ENCODE peak calls at places on chromosomes 11 and 22, in six cellular contexts. One of them, this sample, is unnamed.

GRCh38 chr22:39177456-39177775 is 24.9 kb upstream of the CBX7 start:
- DNase-seq in endodermal cell: peak
- DNase-seq in testis: no peak
- DNase-seq in uterus: no peak
- DNase-seq in neural progenitor cell: no peak
- DNase-seq in GM12878: no peak
- DNase-seq in this sample: no peak

GRCh38 chr11:44805596-44805995 is 78.8 kb downstream of the TSPAN18 start:
- DNase-seq in endodermal cell: no peak
- DNase-seq in testis: no peak
- DNase-seq in uterus: no peak
- DNase-seq in neural progenitor cell: no peak
- DNase-seq in GM12878: no peak
- DNase-seq in this sample: no peak

GRCh38 chr11:40276960-40277359 is 1182.5 kb downstream of the LRRC4C start:
- DNase-seq in endodermal cell: no peak
- DNase-seq in testis: no peak
- DNase-seq in uterus: no peak
- DNase-seq in neural progenitor cell: no peak
- DNase-seq in GM12878: no peak
- DNase-seq in this sample: no peak

GRCh38 chr11:126337121-126337471 is 18.4 kb upstream of the ST3GAL4 start:
- DNase-seq in endodermal cell: no peak
- DNase-seq in testis: no peak
- DNase-seq in uterus: no peak
- DNase-seq in neural progenitor cell: no peak
- DNase-seq in GM12878: no peak
- DNase-seq in this sample: no peak

GRCh38 chr22:50469377-50470305 is 5.2 kb downstream of the SBF1 start:
- DNase-seq in endodermal cell: peak
- DNase-seq in testis: peak
- DNase-seq in uterus: no peak
- DNase-seq in neural progenitor cell: no peak
- DNase-seq in GM12878: peak
- DNase-seq in this sample: no peak

GRCh38 chr11:83006877-83007330 is 64.8 kb downstream of the RAB30 start:
- DNase-seq in endodermal cell: no peak
- DNase-seq in testis: no peak
- DNase-seq in uterus: no peak
- DNase-seq in neural progenitor cell: no peak
- DNase-seq in GM12878: peak
- DNase-seq in this sample: no peak

GRCh38 chr11:61545341-61545740 is 35.5 kb downstream of the SYT7 start:
- DNase-seq in endodermal cell: peak
- DNase-seq in testis: no peak
- DNase-seq in uterus: no peak
- DNase-seq in neural progenitor cell: no peak
- DNase-seq in GM12878: no peak
- DNase-seq in this sample: no peak

GRCh38 chr22:42184852-42185251 is 54.2 kb upstream of the CYP2D6 start:
- DNase-seq in endodermal cell: no peak
- DNase-seq in testis: no peak
- DNase-seq in uterus: no peak
- DNase-seq in neural progenitor cell: no peak
- DNase-seq in GM12878: no peak
- DNase-seq in this sample: no peak

GRCh38 chr11:116504541-116505149 is 268.1 kb downstream of the BUD13 start:
- DNase-seq in endodermal cell: peak
- DNase-seq in testis: no peak
- DNase-seq in uterus: no peak
- DNase-seq in neural progenitor cell: no peak
- DNase-seq in GM12878: no peak
- DNase-seq in this sample: no peak

GRCh38 chr11:75450826-75451783 is 18.1 kb upstream of the KLHL35 start:
- DNase-seq in endodermal cell: peak
- DNase-seq in testis: peak
- DNase-seq in uterus: no peak
- DNase-seq in neural progenitor cell: peak
- DNase-seq in GM12878: no peak
- DNase-seq in this sample: no peak

DNA sequence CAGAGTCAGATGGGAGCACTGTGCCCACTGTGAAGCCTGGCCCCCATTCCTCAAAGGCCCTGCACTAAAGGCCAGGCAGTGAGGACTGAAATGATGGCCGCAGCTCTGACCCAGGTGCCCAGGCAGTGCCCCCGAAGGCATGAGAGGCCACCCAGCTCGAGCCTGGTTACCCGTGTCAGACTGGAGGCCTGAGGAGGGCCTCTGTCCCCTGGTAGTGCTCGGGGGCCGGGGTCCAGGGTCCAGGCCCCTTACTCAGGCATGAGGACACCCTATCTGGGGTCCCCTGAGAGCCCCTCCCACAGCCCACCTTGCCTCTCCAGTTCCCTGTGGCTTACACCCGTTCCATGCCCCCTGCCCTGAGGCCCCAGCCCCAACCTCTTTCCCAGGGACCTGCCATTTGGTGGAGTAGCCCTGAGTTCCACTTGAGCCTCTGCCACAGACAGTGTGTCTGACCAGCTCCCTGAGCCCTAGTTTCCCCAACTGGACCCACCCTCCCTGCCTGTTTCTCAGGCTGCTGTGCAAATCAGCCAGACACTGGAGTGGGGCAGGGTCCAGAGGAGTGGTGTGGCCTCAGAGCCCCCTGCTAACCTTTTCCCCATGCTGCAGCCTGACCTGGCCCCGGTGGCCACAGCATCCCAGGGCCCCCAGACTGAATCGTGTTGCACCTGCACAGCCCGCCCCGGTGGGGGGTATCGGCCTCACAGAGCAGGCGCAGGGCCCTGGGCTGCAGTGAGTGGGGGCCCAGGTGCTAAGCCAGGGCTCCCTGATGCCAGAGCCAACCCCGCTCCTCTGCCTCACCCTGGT is 10.8 kb upstream of the ANKRD13D start:
- DNase-seq in endodermal cell: no peak
- DNase-seq in testis: no peak
- DNase-seq in uterus: no peak
- DNase-seq in neural progenitor cell: no peak
- DNase-seq in GM12878: no peak
- DNase-seq in this sample: no peak
- H3K27ac ChIP-seq in endodermal cell: peak
- H3K27ac ChIP-seq in testis: peak
- H3K27ac ChIP-seq in uterus: peak
- H3K27ac ChIP-seq in neural progenitor cell: peak
- H3K27ac ChIP-seq in GM12878: peak
- H3K27ac ChIP-seq in this sample: peak

GRCh38 chr22:18145676-18146388 is 4.1 kb upstream of the USP18 start:
- DNase-seq in endodermal cell: no peak
- DNase-seq in testis: no peak
- DNase-seq in uterus: peak
- DNase-seq in neural progenitor cell: no peak
- DNase-seq in GM12878: no peak
- DNase-seq in this sample: no peak
- H3K27ac ChIP-seq in endodermal cell: no peak
- H3K27ac ChIP-seq in testis: no peak
- H3K27ac ChIP-seq in uterus: no peak
- H3K27ac ChIP-seq in neural progenitor cell: no peak
- H3K27ac ChIP-seq in GM12878: no peak
- H3K27ac ChIP-seq in this sample: no peak

GRCh38 chr11:117673561-117673960 is 123.5 kb downstream of the DSCAML1 start:
- DNase-seq in endodermal cell: no peak
- DNase-seq in testis: no peak
- DNase-seq in uterus: no peak
- DNase-seq in neural progenitor cell: no peak
- DNase-seq in GM12878: no peak
- DNase-seq in this sample: peak
- H3K27ac ChIP-seq in endodermal cell: no peak
- H3K27ac ChIP-seq in testis: no peak
- H3K27ac ChIP-seq in uterus: no peak
- H3K27ac ChIP-seq in neural progenitor cell: no peak
- H3K27ac ChIP-seq in GM12878: no peak
- H3K27ac ChIP-seq in this sample: peak

DNA sequence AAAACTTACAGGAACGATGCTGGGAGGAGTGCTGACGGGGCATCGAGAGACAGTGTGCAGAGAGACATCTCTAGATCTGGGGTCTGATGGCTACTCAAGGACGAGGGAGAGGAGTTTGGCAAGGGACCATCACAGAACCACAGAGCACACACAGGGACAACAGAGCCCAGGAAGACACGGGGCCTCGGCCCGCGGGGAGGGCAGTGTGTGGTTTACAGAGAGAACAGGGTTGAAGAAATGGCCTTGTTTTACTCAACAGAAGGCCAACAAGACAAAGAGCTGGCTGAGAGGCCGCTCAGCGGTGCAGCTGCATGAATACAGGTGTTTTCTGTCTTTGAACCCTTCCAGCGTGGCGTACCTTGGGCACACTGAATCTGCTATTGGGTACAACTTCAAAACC is 20.5 kb upstream of the BID start:
- DNase-seq in endodermal cell: no peak
- DNase-seq in testis: no peak
- DNase-seq in uterus: no peak
- DNase-seq in neural progenitor cell: no peak
- DNase-seq in GM12878: no peak
- DNase-seq in this sample: no peak
- H3K27ac ChIP-seq in endodermal cell: no peak
- H3K27ac ChIP-seq in testis: no peak
- H3K27ac ChIP-seq in uterus: no peak
- H3K27ac ChIP-seq in neural progenitor cell: no peak
- H3K27ac ChIP-seq in GM12878: peak
- H3K27ac ChIP-seq in this sample: peak

GRCh38 chr11:102280237-102280833 is 36.9 kb upstream of the BIRC3 start:
- DNase-seq in endodermal cell: no peak
- DNase-seq in testis: no peak
- DNase-seq in uterus: no peak
- DNase-seq in neural progenitor cell: peak
- DNase-seq in GM12878: no peak
- DNase-seq in this sample: no peak
- H3K27ac ChIP-seq in endodermal cell: no peak
- H3K27ac ChIP-seq in testis: no peak
- H3K27ac ChIP-seq in uterus: no peak
- H3K27ac ChIP-seq in neural progenitor cell: no peak
- H3K27ac ChIP-seq in GM12878: no peak
- H3K27ac ChIP-seq in this sample: no peak

This sample was measured in substantia nigra.